ENCODE peak calls at places on chromosome 5, in nine cellular contexts. Q, R, L, G, Z, W, X, E and D are unnamed samples.
A peak's percentile ranks its signal among the peaks of the same experiment; 100 is the strongest.

GRCh38 chr5:166991586-166991985 is 1299.9 kb upstream of the WWC1 start:
- DNase-seq in Z (no peak), L (no peak), E (no peak), W (no peak), G (no peak), Q (no peak), R (no peak), X (no peak), D (no peak)

GRCh38 chr5:138583984-138584637 is 8.9 kb upstream of the HSPA9 start:
- DNase-seq in L (no peak), Q (no peak), R (no peak), Z (no peak), E (no peak), W (no peak), X (no peak), G (no peak), D (no peak)

GRCh38 chr5:118857700-118858099 is 130.6 kb downstream of the DTWD2 start:
- DNase-seq in Z (no peak), W (no peak), L (no peak), R (no peak), Q (peak; percentile 11), X (no peak), E (no peak), G (no peak), D (peak; percentile 1)

GRCh38 chr5:42689391-42689790 is 67.2 kb upstream of the CCDC152 start:
- DNase-seq in W (no peak), L (no peak), Q (no peak), R (no peak), E (no peak), Z (no peak), X (no peak), G (no peak), D (no peak)

GRCh38 chr5:139133237-139133636 is 64.9 kb downstream of the SIL1 start:
- DNase-seq in W (no peak), E (no peak), Q (no peak), X (no peak), Z (no peak), L (no peak), R (no peak), G (no peak), D (no peak)

GRCh38 chr5:72379936-72380335 is 59.8 kb downstream of the PTCD2 start:
- DNase-seq in X (no peak), Q (peak; percentile 59), Z (no peak), L (no peak), W (no peak), R (no peak), E (no peak), G (no peak), D (no peak)

GRCh38 chr5:141941779-141942178 is 16.2 kb downstream of the PCDH12 start:
- DNase-seq in Q (peak; percentile 45), E (no peak), G (no peak), Z (no peak), L (peak; percentile 42), R (no peak), X (no peak), W (no peak), D (peak; percentile 5)

GRCh38 chr5:65663804-65664521 is 39.1 kb downstream of the SHLD3 start:
- DNase-seq in Q (peak; percentile 34), Z (no peak), G (no peak), R (no peak), W (no peak), E (peak; percentile 43), L (peak; percentile 2), X (peak; percentile 41), D (peak; percentile 33)

GRCh38 chr5:134257176-134257575 is 31.3 kb upstream of the PPP2CA start:
- DNase-seq in G (no peak), E (no peak), X (no peak), R (no peak), Z (no peak), W (no peak), L (no peak), Q (no peak), D (no peak)

GRCh38 chr5:76225316-76225715 is 142.1 kb downstream of the SV2C start:
- DNase-seq in L (no peak), Z (no peak), X (no peak), R (no peak), G (no peak), W (no peak), E (no peak), Q (no peak), D (no peak)